ENCODE peak calls at places on chromosomes 2 and 18, in four cellular contexts. D is right atrium auricular region, J is Peyer's patch, Y is mesendoderm. U is an unnamed sample.

GRCh38 chr2:98514879-98515570 is 70.4 kb downstream of the INPP4A start:
- DNase-seq in D (no peak), J (no peak), Y (peak; percentile 51), U (peak; percentile 29)

GRCh38 chr2:196718796-196719564 is 79.5 kb downstream of the CCDC150 start:
- DNase-seq in D (peak; percentile 60), J (peak; percentile 54), Y (peak; percentile 62), U (peak; percentile 50)

GRCh38 chr2:205775091-205775876 is 93.0 kb downstream of the NRP2 start:
- DNase-seq in D (no peak), J (no peak), Y (no peak), U (no peak)

GRCh38 chr2:234556848-234557573 is 60.1 kb upstream of the ARL4C start:
- DNase-seq in D (no peak), J (no peak), Y (no peak), U (no peak)

GRCh38 chr18:74060511-74061028 is 87.1 kb downstream of the FBXO15 start:
- DNase-seq in D (no peak), J (no peak), Y (no peak), U (no peak)

GRCh38 chr2:127118038-127118437 is 11.1 kb upstream of the BIN1 start:
- DNase-seq in D (peak; percentile 36), J (no peak), Y (no peak), U (peak; percentile 22)

GRCh38 chr2:83221258-83221657 is 1237.8 kb downstream of the SUCLG1 start:
- DNase-seq in D (no peak), J (no peak), Y (no peak), U (no peak)

GRCh38 chr2:1790996-1791395 is 46.7 kb upstream of the PXDN start:
- DNase-seq in D (no peak), J (no peak), Y (no peak), U (no peak)

GRCh38 chr2:133952420-133952819 is 301.5 kb upstream of the MGAT5 start:
- DNase-seq in D (no peak), J (no peak), Y (no peak), U (no peak)

GRCh38 chr2:2455151-2455550 is 124.1 kb upstream of the MYT1L start:
- DNase-seq in D (no peak), J (no peak), Y (no peak), U (no peak)

GRCh38 chr2:74566423-74567085 is 12.0 kb downstream of the DOK1 start:
- DNase-seq in D (no peak), J (no peak), Y (no peak), U (peak; percentile 45)

GRCh38 chr2:157876066-157876770 is at the start of gene ACVR1:
- DNase-seq in D (peak; percentile 96), J (peak; percentile 95), Y (peak; percentile 99), U (peak; percentile 92)

GRCh38 chr18:63689064-63689463 is 13.7 kb upstream of the SERPINB11 start:
- DNase-seq in D (no peak), J (no peak), Y (no peak), U (no peak)

GRCh38 chr2:233593201-233593600 is 24.2 kb upstream of the UGT1A8 start:
- DNase-seq in D (no peak), J (no peak), Y (no peak), U (no peak)

GRCh38 chr2:203688798-203689197 is 17.6 kb upstream of the CD28 start:
- DNase-seq in D (no peak), J (no peak), Y (peak; percentile 63), U (no peak)

GRCh38 chr2:201959626-201960025 is 74.0 kb upstream of the FZD7 start:
- DNase-seq in D (no peak), J (no peak), Y (no peak), U (no peak)

GRCh38 chr2:24491626-24492282 is 700 bp downstream of the NCOA1 start:
- DNase-seq in D (no peak), J (peak; percentile 67), Y (peak; percentile 73), U (peak; percentile 49)

GRCh38 chr2:173307287-173307686 is 47.4 kb upstream of the CDCA7 start:
- DNase-seq in D (no peak), J (no peak), Y (peak; percentile 73), U (no peak)

GRCh38 chr2:224585205-224586088 is at the start of gene CUL3:
- DNase-seq in D (peak; percentile 99), J (peak; percentile 100), Y (peak; percentile 99), U (peak; percentile 96)

GRCh38 chr2:26169681-26170414 is 3.0 kb upstream of the GAREM2 start:
- DNase-seq in D (no peak), J (no peak), Y (no peak), U (no peak)

GRCh38 chr2:176251928-176252327 is 17.3 kb upstream of the MTX2 start:
- DNase-seq in D (no peak), J (no peak), Y (no peak), U (no peak)

GRCh38 chr18:49016648-49017539 is 66.1 kb upstream of the SMAD7 start:
- DNase-seq in D (no peak), J (peak; percentile 42), Y (peak; percentile 97), U (peak; percentile 96)

GRCh38 chr2:101830146-101830545 is 132.6 kb downstream of the MAP4K4 start:
- DNase-seq in D (no peak), J (no peak), Y (no peak), U (no peak)
- H3K4me1 ChIP-seq in D (no peaks in the 10 kb centered on the region), J (no peaks in the 10 kb centered on the region), Y (no peaks in the 10 kb centered on the region), U (peaks cover 56% of the 10 kb centered on the region)

GRCh38 chr2:15450808-15451207 is 110.3 kb downstream of the NBAS start:
- DNase-seq in D (no peak), J (no peak), Y (no peak), U (no peak)

GRCh38 chr2:15448242-15448839 is 112.8 kb downstream of the NBAS start:
- DNase-seq in D (no peak), J (no peak), Y (no peak), U (no peak)

GRCh38 chr2:15447381-15447780 is 113.8 kb downstream of the NBAS start:
- DNase-seq in D (no peak), J (no peak), Y (no peak), U (no peak)

GRCh38 chr2:15446961-15447360 is 114.2 kb downstream of the NBAS start:
- DNase-seq in D (no peak), J (no peak), Y (no peak), U (no peak)

DNA sequence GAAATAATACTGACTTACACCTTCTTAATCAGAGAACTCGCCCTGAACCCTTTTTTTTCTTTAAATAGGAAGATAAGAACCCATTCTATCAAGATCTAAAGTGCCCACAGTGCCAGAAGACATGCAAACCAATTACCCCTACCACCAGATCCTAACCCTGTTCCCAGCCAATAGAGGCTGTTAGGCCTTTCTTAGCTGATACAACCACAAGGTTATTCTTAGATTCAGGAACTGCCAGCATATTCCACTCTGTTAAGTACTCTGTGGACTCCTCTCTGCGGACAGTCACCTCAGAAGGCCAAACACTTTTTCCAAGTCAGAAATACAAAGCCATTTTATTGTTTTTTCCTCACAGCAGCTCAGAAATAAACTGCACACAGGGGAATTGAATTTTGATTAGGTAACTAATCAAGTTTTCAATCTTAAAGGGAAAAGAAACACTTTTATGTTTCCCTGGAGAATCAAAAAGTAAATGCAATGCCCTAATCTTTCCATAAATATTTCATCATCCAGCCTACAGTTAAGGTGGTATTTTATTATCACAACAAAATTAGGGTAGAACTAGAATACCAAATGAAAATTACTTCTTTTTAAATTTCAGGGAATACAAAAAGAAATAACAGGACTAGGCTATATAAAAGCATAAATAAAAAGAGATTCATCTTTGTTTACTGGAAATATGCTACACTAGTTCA is 111.4 kb downstream of the NBAS start:
- DNase-seq in D (no peak), J (no peak), Y (no peak), U (no peak)
- H3K27ac ChIP-seq in D (peak overlapping the region; percentile 78), J (no peak overlapping the region), Y (no peak overlapping the region), U (no peak overlapping the region)

GRCh38 chr18:55300469-55301195 is 287.4 kb downstream of the TCF4 start:
- DNase-seq in D (no peak), J (no peak), Y (peak; percentile 32), U (no peak)

GRCh38 chr18:55301836-55302235 is 286.2 kb downstream of the TCF4 start:
- DNase-seq in D (no peak), J (no peak), Y (no peak), U (no peak)

GRCh38 chr18:55302337-55302833 is 285.6 kb downstream of the TCF4 start:
- DNase-seq in D (no peak), J (no peak), Y (peak; percentile 51), U (no peak)

GRCh38 chr18:55296761-55297160 is 291.2 kb downstream of the TCF4 start:
- DNase-seq in D (no peak), J (no peak), Y (no peak), U (no peak)

DNA sequence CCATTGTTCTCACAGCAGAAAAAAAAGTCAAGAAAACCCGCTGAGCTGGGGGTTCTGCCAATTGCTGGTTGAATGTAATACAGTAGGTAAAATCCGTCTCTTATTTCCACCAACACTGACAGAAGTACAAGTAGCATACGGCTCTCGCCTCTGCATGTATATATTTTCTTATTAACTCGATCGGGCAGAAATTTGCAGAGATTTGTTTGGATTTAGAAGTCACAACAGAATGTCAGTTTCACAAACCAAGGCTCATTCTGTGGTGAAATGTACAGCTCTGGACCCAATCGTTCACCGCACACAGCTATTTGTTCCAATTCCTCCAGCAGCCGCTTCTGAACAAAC is 286.8 kb downstream of the TCF4 start:
- DNase-seq in D (no peak), J (no peak), Y (no peak), U (no peak)
- H3K4me1 ChIP-seq in D (no peaks in the 10 kb centered on the region), J (no peaks in the 10 kb centered on the region), Y (peaks cover 10% of the 10 kb centered on the region), U (peaks cover 8% of the 10 kb centered on the region)

GRCh38 chr2:62198237-62198633 is 2.3 kb downstream of the B3GNT2 start:
- DNase-seq in D (no peak), J (no peak), Y (no peak), U (no peak)

GRCh38 chr2:62201307-62201706 is 5.4 kb downstream of the B3GNT2 start:
- DNase-seq in D (no peak), J (no peak), Y (no peak), U (no peak)

GRCh38 chr2:62200868-62201267 is 5.0 kb downstream of the B3GNT2 start:
- DNase-seq in D (no peak), J (no peak), Y (no peak), U (no peak)

GRCh38 chr2:62200291-62200841 is 4.5 kb downstream of the B3GNT2 start:
- DNase-seq in D (no peak), J (no peak), Y (no peak), U (no peak)

GRCh38 chr2:62199392-62200125 is 3.6 kb downstream of the B3GNT2 start:
- DNase-seq in D (no peak), J (no peak), Y (no peak), U (no peak)
- H3K27ac ChIP-seq in D (no peak overlapping the region), J (no peak overlapping the region), Y (no peak overlapping the region), U (no peak overlapping the region)

GRCh38 chr2:191638802-191639172 is 39.1 kb upstream of the NABP1 start:
- DNase-seq in D (no peak), J (no peak), Y (no peak), U (no peak)
- H3K4me1 ChIP-seq in D (no peaks in the 10 kb centered on the region), J (peaks cover 3% of the 10 kb centered on the region), Y (peaks cover 6% of the 10 kb centered on the region), U (peaks cover 54% of the 10 kb centered on the region)